ENCODE peak calls at places on chromosomes 1 and 21, in six cellular contexts. E, O, B, P, L and A are unnamed samples.

GRCh38 chr1:109530457-109531204 is 9.0 kb upstream of the GPR61 start:
- DNase-seq in E (no peak), O (no peak), B (peak), P (no peak), L (no peak), A (no peak)

GRCh38 chr1:25198731-25199231 is 33.5 kb downstream of the SYF2 start:
- DNase-seq in E (no peak), O (peak), B (peak), P (no peak), L (peak), A (no peak)

GRCh38 chr1:204426035-204426436 is 14.4 kb upstream of the PPP1R15B start:
- DNase-seq in E (peak), O (no peak), B (no peak), P (no peak), L (no peak), A (no peak)

GRCh38 chr1:151510957-151511635 is at the start of gene CGN:
- DNase-seq in E (peak), O (peak), B (peak), P (peak), L (peak), A (peak)

GRCh38 chr1:237814319-237814924 is 76.3 kb downstream of the ZP4 start:
- DNase-seq in E (peak), O (no peak), B (peak), P (no peak), L (no peak), A (no peak)

GRCh38 chr1:207875532-207875931 is 35.4 kb downstream of the CD34 start:
- DNase-seq in E (no peak), O (no peak), B (no peak), P (no peak), L (no peak), A (no peak)

GRCh38 chr1:185914089-185914488 is 179.9 kb downstream of the HMCN1 start:
- DNase-seq in E (no peak), O (no peak), B (no peak), P (no peak), L (no peak), A (no peak)

GRCh38 chr1:10530756-10531155 is 56.0 kb downstream of the PEX14 start:
- DNase-seq in E (peak), O (no peak), B (no peak), P (no peak), L (no peak), A (no peak)

GRCh38 chr21:29078884-29079765 is 5.7 kb upstream of the CCT8 start:
- DNase-seq in E (no peak), O (peak), B (no peak), P (peak), L (no peak), A (no peak)

GRCh38 chr1:235887676-235888075 is 21.0 kb upstream of the LYST start:
- DNase-seq in E (no peak), O (no peak), B (no peak), P (no peak), L (no peak), A (no peak)

GRCh38 chr1:236147068-236147467 is 4.7 kb downstream of the GPR137B start:
- DNase-seq in E (no peak), O (peak), B (no peak), P (no peak), L (no peak), A (no peak)

GRCh38 chr1:41434748-41435449 is 49.6 kb downstream of the EDN2 start:
- DNase-seq in E (no peak), O (no peak), B (no peak), P (no peak), L (no peak), A (no peak)

GRCh38 chr1:44785027-44785376 is 3.0 kb downstream of the BEST4 start:
- DNase-seq in E (no peak), O (no peak), B (no peak), P (no peak), L (peak), A (no peak)

GRCh38 chr1:109639063-109639840 is 16.6 kb upstream of the GSTM4 start:
- DNase-seq in E (no peak), O (no peak), B (peak), P (no peak), L (no peak), A (no peak)

GRCh38 chr1:115134850-115135484 is 45.7 kb upstream of the TSPAN2 start:
- DNase-seq in E (peak), O (no peak), B (no peak), P (no peak), L (no peak), A (no peak)

GRCh38 chr1:232561381-232561780 is 68.6 kb downstream of the SIPA1L2 start:
- DNase-seq in E (no peak), O (no peak), B (no peak), P (no peak), L (no peak), A (no peak)

GRCh38 chr1:179012033-179012432 is 13.7 kb upstream of the FAM20B start:
- DNase-seq in E (no peak), O (no peak), B (no peak), P (no peak), L (no peak), A (no peak)

GRCh38 chr21:26843912-26844257 is 1.3 kb downstream of the ADAMTS1 start:
- DNase-seq in E (no peak), O (no peak), B (peak), P (no peak), L (no peak), A (no peak)

GRCh38 chr1:85708826-85709222 is 591 bp upstream of the ZNHIT6 start:
- DNase-seq in E (no peak), O (peak), B (no peak), P (no peak), L (peak), A (no peak)

GRCh38 chr1:60129916-60130315 is 56.3 kb upstream of the C1orf87 start:
- DNase-seq in E (peak), O (no peak), B (no peak), P (no peak), L (no peak), A (no peak)

GRCh38 chr1:151289991-151290708 is 8.1 kb downstream of the ZNF687 start:
- DNase-seq in E (no peak), O (no peak), B (no peak), P (no peak), L (no peak), A (no peak)

GRCh38 chr1:119188926-119189325 is 48.5 kb upstream of the WARS2 start:
- DNase-seq in E (no peak), O (no peak), B (no peak), P (no peak), L (no peak), A (no peak)

GRCh38 chr1:228358039-228358763 is 48.4 kb downstream of the TRIM11 start:
- DNase-seq in E (no peak), O (no peak), B (no peak), P (no peak), L (no peak), A (no peak)

GRCh38 chr1:209368864-209369598 is 214.5 kb upstream of the CAMK1G start:
- DNase-seq in E (no peak), O (no peak), B (no peak), P (no peak), L (no peak), A (no peak)

GRCh38 chr1:95352767-95353166 is 118.8 kb downstream of the RWDD3 start:
- DNase-seq in E (no peak), O (no peak), B (no peak), P (no peak), L (peak), A (no peak)

GRCh38 chr1:246875041-246876026 is 56.4 kb downstream of the AHCTF1 start:
- DNase-seq in E (peak), O (no peak), B (no peak), P (no peak), L (no peak), A (no peak)

GRCh38 chr1:61056674-61057439 is 25.5 kb upstream of the NFIA start:
- DNase-seq in E (peak), O (peak), B (peak), P (peak), L (peak), A (no peak)

GRCh38 chr1:53155945-53156344 is 13.5 kb upstream of the SLC1A7 start:
- DNase-seq in E (no peak), O (no peak), B (no peak), P (no peak), L (no peak), A (no peak)

GRCh38 chr1:228016181-228016510 is 9.3 kb downstream of the WNT3A start:
- DNase-seq in E (no peak), O (no peak), B (no peak), P (no peak), L (no peak), A (no peak)

GRCh38 chr1:230639714-230640209 is 2.5 kb upstream of the COG2 start:
- DNase-seq in E (no peak), O (no peak), B (no peak), P (no peak), L (peak), A (no peak)

GRCh38 chr1:41414291-41414690 is 53.1 kb downstream of the FOXO6 start:
- DNase-seq in E (no peak), O (no peak), B (no peak), P (no peak), L (no peak), A (no peak)

GRCh38 chr1:90336552-90337324 is 341.8 kb downstream of the ZNF326 start:
- DNase-seq in E (peak), O (no peak), B (no peak), P (no peak), L (no peak), A (no peak)

GRCh38 chr1:236397173-236397759 is 3.2 kb downstream of the EDARADD start:
- DNase-seq in E (no peak), O (no peak), B (no peak), P (no peak), L (no peak), A (no peak)

GRCh38 chr21:44028287-44028659 is 16.2 kb downstream of the TRAPPC10 start:
- DNase-seq in E (no peak), O (no peak), B (no peak), P (no peak), L (no peak), A (no peak)

GRCh38 chr1:22452401-22452963 is 831 bp downstream of the ZBTB40 start:
- DNase-seq in E (no peak), O (no peak), B (no peak), P (no peak), L (peak), A (no peak)

GRCh38 chr1:7299994-7300393 is 471.1 kb upstream of the VAMP3 start:
- DNase-seq in E (no peak), O (peak), B (no peak), P (no peak), L (no peak), A (no peak)

GRCh38 chr1:76240321-76240720 is 165.8 kb downstream of the ST6GALNAC3 start:
- DNase-seq in E (no peak), O (no peak), B (no peak), P (no peak), L (no peak), A (no peak)

GRCh38 chr1:96519851-96520281 is 201.7 kb upstream of the PTBP2 start:
- DNase-seq in E (peak), O (no peak), B (peak), P (no peak), L (no peak), A (no peak)

DNA sequence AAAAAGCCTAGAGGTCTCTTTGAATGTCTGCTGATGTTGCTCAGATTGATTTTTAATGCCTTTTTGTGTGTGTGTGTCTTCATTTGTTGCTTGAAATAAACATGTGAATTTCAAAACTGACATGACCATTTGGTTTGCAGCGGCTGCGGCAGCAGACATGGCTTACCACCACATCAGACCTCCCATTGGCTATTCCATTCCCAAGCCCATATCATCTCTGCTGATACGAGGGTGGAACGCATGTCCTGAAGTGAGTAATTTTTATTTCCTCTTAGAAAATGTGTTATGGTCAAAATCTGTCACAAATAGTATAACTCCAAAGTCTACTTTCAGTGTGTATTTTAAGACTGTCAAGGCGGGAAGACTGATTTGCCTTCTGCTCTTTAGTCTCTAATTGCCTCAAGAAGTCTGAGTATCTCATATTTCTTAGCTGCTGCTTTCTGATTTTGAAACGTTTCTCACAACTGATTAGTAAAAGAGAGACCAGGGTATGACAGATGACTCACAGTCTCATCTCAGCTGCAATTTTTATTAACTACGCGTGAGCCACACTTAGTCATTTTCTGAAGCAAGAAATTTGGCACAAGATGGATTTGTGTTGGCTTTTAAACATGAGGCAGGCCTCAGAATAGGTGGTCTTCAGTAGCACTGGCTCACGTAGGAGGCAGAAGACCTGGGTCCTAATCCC is 49.0 kb downstream of the LRRC53 start:
- DNase-seq in E (no peak), O (no peak), B (no peak), P (no peak), L (no peak), A (no peak)
- H3K27ac ChIP-seq in E (no peak), O (no peak), B (no peak), P (no peak), L (no peak), A (no peak)

DNA sequence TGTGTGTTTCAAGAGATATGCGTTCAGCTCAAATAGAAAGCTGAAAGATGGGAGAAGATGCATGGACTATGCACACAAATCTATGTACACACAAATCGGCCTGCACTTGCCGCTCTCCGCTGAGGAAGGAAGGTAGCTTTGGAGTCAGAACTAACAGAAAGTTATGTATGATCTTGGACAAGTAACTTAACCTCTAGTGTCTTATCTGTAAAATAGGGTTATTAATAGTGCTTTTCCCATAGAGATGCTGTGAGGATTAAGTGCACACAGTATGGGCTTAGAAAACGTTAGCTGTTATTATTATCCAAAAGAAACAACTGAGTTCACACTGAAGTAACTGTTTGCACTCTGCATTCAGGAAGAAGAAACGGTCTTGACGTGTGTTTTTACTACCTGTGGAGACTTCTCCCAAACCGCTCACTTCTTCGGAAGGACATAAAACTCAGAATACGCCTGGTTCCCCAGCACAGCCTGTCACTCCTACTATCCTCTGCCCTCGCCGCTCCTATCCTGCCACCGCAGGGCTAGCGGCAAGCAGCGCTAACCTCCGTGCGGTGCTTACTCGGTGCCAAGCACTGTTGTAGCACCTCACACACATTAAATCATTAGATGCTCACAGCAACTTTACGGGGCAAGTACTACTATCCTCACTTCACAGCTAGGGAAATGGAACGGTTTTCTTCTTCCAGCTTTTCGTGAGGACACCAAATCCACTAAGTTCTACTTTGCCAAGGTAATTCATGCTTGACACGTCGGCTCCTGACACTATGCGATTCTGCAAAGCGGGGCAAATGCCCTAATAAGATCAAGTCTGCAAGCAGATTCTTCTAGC is 1.3 kb downstream of the TGFBR3 start:
- DNase-seq in E (peak), O (peak), B (peak), P (peak), L (peak), A (no peak)
- H3K4me3 ChIP-seq in E (no peak), O (peak), B (peak), P (peak), L (peak), A (peak)

DNA sequence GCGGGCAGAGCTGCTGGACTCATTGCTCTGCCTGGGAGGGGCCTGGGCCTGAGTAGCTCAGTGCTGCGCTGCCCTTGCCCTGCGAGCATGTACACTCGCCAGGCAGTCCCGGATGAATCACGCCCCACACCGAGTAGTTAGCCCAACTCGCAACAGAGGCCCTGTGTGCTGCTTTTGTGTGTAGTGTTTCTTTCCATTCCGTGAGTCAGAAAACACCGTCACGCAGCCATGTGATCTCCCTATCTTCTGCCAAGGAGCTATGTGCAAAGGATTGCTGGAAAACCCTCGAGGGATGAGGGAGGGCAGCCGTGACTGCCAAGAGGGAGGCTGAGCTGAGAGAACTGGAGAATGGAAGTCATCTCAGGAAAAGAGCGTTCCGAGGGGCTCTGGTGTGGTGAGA is 37.3 kb downstream of the NENF start:
- DNase-seq in E (no peak), O (peak), B (no peak), P (no peak), L (peak), A (no peak)
- H3K27ac ChIP-seq in E (no peak), O (no peak), B (no peak), P (no peak), L (no peak), A (no peak)

GRCh38 chr1:165858364-165858823 is 31.0 kb downstream of the UCK2 start:
- DNase-seq in E (no peak), O (peak), B (no peak), P (no peak), L (peak), A (no peak)

GRCh38 chr1:165858928-165859845 is 31.8 kb downstream of the UCK2 start:
- DNase-seq in E (no peak), O (peak), B (no peak), P (no peak), L (no peak), A (no peak)

GRCh38 chr1:165856606-165857005 is 29.2 kb downstream of the UCK2 start:
- DNase-seq in E (no peak), O (no peak), B (no peak), P (no peak), L (no peak), A (no peak)

GRCh38 chr1:165855010-165855838 is 27.8 kb downstream of the UCK2 start:
- DNase-seq in E (no peak), O (no peak), B (no peak), P (no peak), L (no peak), A (no peak)

DNA sequence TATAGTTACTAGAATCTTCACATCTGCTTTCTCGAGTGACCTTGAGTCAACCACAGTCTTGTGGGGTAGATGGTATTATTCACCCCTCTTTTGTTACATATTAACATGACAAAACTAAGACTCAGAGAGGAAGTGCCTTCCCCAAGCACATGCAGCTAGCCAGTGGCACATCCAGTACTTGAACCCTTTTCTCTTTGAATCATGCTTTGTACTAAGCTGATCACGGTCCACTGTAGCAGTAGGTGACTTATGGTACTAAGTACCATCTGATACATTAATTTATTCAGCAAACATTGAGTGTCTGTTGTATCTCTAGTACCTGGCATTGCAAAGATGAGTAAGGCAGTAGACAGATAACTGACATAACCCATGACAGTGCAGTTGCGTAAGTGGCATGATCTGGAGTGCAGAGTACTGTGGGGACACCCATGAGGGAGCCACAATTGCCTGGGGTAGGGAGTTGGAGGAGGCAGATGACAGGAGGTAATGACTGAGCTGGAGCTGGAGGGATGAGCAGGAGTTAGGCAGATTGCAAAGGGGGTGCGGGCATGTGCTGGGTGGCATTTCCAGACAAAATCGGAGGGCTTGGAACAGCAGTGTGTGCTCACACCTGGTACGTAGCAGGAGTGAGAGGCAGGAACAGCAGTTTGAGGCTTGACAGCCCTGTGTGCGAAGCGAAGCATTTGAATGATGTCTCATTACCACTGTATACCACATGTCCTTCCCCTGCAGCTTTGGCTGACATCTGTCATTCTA is 29.8 kb downstream of the UCK2 start:
- DNase-seq in E (no peak), O (peak), B (no peak), P (no peak), L (no peak), A (no peak)
- H3K4me3 ChIP-seq in E (no peak), O (no peak), B (no peak), P (no peak), L (no peak), A (no peak)

DNA sequence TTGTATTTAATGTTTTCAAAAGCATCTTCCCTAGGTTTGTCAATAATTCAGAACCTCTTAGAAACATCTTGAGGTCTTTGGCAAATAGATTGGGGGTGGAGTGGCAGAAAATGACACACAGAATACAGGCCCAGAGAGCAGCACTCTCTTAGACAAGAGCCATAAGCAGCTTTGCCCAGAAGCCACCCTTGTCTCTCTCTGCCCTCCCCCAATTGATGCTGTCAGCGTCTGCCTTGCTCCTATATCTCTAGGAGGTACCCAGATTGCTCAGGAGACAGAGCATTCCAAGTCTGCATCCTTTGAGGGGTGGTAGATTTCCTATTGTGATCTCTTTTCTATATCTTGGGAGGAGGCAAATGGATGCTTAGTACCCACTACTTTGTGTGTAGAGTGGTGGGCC is 1.7 kb downstream of the RGL1 start:
- DNase-seq in E (no peak), O (no peak), B (peak), P (no peak), L (no peak), A (no peak)
- H3K27ac ChIP-seq in E (no peak), O (peak), B (no peak), P (no peak), L (no peak), A (no peak)

GRCh38 chr1:182990413-182991144 is 32.6 kb upstream of the LAMC1 start:
- DNase-seq in E (no peak), O (no peak), B (no peak), P (no peak), L (no peak), A (no peak)
- H3K4me3 ChIP-seq in E (no peak), O (no peak), B (no peak), P (no peak), L (no peak), A (no peak)

GRCh38 chr1:226601456-226601855 is 52.9 kb downstream of the STUM start:
- DNase-seq in E (no peak), O (no peak), B (no peak), P (no peak), L (no peak), A (no peak)
- H3K27ac ChIP-seq in E (no peak), O (no peak), B (no peak), P (no peak), L (no peak), A (no peak)